ENCODE peak calls at places on chromosome 18, in seven cellular contexts. One of them, this sample, is unnamed.

GRCh38 chr18:49944681-49945080 is 131.3 kb upstream of the ACAA2 start:
- DNase-seq in heart left ventricle: no peak
- DNase-seq in PC-3: no peak
- DNase-seq in suprapubic skin: no peak
- DNase-seq in CD4-positive, alpha-beta T cell: no peak
- DNase-seq in HCT116: no peak
- DNase-seq in GM23338: peak; percentile 17
- DNase-seq in this sample: peak; percentile 27

GRCh38 chr18:66495844-66496243 is 108.0 kb downstream of the CDH19 start:
- DNase-seq in PC-3: peak; percentile 80
- DNase-seq in GM23338: peak; percentile 90
- DNase-seq in suprapubic skin: no peak
- DNase-seq in heart left ventricle: peak; percentile 37
- DNase-seq in HCT116: no peak
- DNase-seq in CD4-positive, alpha-beta T cell: no peak
- DNase-seq in this sample: peak; percentile 69

GRCh38 chr18:69787825-69788547 is 159.7 kb downstream of the CD226 start:
- DNase-seq in PC-3: peak; percentile 75
- DNase-seq in CD4-positive, alpha-beta T cell: no peak
- DNase-seq in HCT116: peak; percentile 37
- DNase-seq in GM23338: peak; percentile 4
- DNase-seq in heart left ventricle: no peak
- DNase-seq in suprapubic skin: no peak
- DNase-seq in this sample: no peak

GRCh38 chr18:39105095-39105494 is 1539.5 kb upstream of the CELF4 start:
- DNase-seq in PC-3: no peak
- DNase-seq in heart left ventricle: no peak
- DNase-seq in CD4-positive, alpha-beta T cell: no peak
- DNase-seq in HCT116: no peak
- DNase-seq in GM23338: no peak
- DNase-seq in suprapubic skin: no peak
- DNase-seq in this sample: no peak

GRCh38 chr18:11857177-11857887 is 6.1 kb downstream of the CHMP1B start:
- DNase-seq in CD4-positive, alpha-beta T cell: no peak
- DNase-seq in PC-3: peak; percentile 99
- DNase-seq in HCT116: peak; percentile 95
- DNase-seq in GM23338: peak; percentile 78
- DNase-seq in heart left ventricle: peak; percentile 90
- DNase-seq in suprapubic skin: no peak
- DNase-seq in this sample: no peak

GRCh38 chr18:24839991-24840390 is 379.6 kb downstream of the HRH4 start:
- DNase-seq in PC-3: no peak
- DNase-seq in GM23338: no peak
- DNase-seq in heart left ventricle: no peak
- DNase-seq in HCT116: no peak
- DNase-seq in suprapubic skin: no peak
- DNase-seq in CD4-positive, alpha-beta T cell: no peak
- DNase-seq in this sample: no peak

GRCh38 chr18:32920796-32921787 is 148.3 kb upstream of the KLHL14 start:
- DNase-seq in suprapubic skin: no peak
- DNase-seq in PC-3: peak; percentile 72
- DNase-seq in heart left ventricle: no peak
- DNase-seq in CD4-positive, alpha-beta T cell: no peak
- DNase-seq in GM23338: no peak
- DNase-seq in HCT116: no peak
- DNase-seq in this sample: no peak

GRCh38 chr18:67517224-67517765 is 775 bp upstream of the DSEL start:
- DNase-seq in heart left ventricle: peak; percentile 27
- DNase-seq in CD4-positive, alpha-beta T cell: no peak
- DNase-seq in PC-3: no peak
- DNase-seq in suprapubic skin: no peak
- DNase-seq in HCT116: no peak
- DNase-seq in GM23338: peak; percentile 19
- DNase-seq in this sample: no peak

GRCh38 chr18:49619792-49620191 is 57.9 kb downstream of the LIPG start:
- DNase-seq in PC-3: no peak
- DNase-seq in HCT116: no peak
- DNase-seq in GM23338: no peak
- DNase-seq in CD4-positive, alpha-beta T cell: no peak
- DNase-seq in heart left ventricle: no peak
- DNase-seq in suprapubic skin: no peak
- DNase-seq in this sample: no peak

GRCh38 chr18:45133246-45133645 is 452.6 kb downstream of the SETBP1 start:
- DNase-seq in GM23338: no peak
- DNase-seq in CD4-positive, alpha-beta T cell: no peak
- DNase-seq in HCT116: no peak
- DNase-seq in PC-3: no peak
- DNase-seq in heart left ventricle: no peak
- DNase-seq in suprapubic skin: no peak
- DNase-seq in this sample: no peak

GRCh38 chr18:45142868-45143267 is 462.2 kb downstream of the SETBP1 start:
- DNase-seq in HCT116: no peak
- DNase-seq in GM23338: no peak
- DNase-seq in suprapubic skin: no peak
- DNase-seq in heart left ventricle: no peak
- DNase-seq in PC-3: no peak
- DNase-seq in CD4-positive, alpha-beta T cell: no peak
- DNase-seq in this sample: no peak

GRCh38 chr18:45136381-45137088 is 455.8 kb downstream of the SETBP1 start:
- DNase-seq in suprapubic skin: no peak
- DNase-seq in PC-3: no peak
- DNase-seq in HCT116: no peak
- DNase-seq in heart left ventricle: no peak
- DNase-seq in CD4-positive, alpha-beta T cell: no peak
- DNase-seq in GM23338: no peak
- DNase-seq in this sample: no peak

GRCh38 chr18:45139478-45139877 is 458.8 kb downstream of the SETBP1 start:
- DNase-seq in CD4-positive, alpha-beta T cell: no peak
- DNase-seq in suprapubic skin: no peak
- DNase-seq in heart left ventricle: no peak
- DNase-seq in HCT116: no peak
- DNase-seq in PC-3: no peak
- DNase-seq in GM23338: no peak
- DNase-seq in this sample: no peak

GRCh38 chr18:45137089-45137423 is 456.4 kb downstream of the SETBP1 start:
- DNase-seq in GM23338: no peak
- DNase-seq in heart left ventricle: no peak
- DNase-seq in CD4-positive, alpha-beta T cell: no peak
- DNase-seq in HCT116: no peak
- DNase-seq in PC-3: no peak
- DNase-seq in suprapubic skin: no peak
- DNase-seq in this sample: no peak
- H3K27me3 ChIP-seq in GM23338: no peaks in the 10 kb centered on the region
- H3K27me3 ChIP-seq in heart left ventricle: no peaks in the 10 kb centered on the region
- H3K27me3 ChIP-seq in CD4-positive, alpha-beta T cell: no peaks in the 10 kb centered on the region
- H3K27me3 ChIP-seq in HCT116: no peaks in the 10 kb centered on the region
- H3K27me3 ChIP-seq in PC-3: no peaks in the 10 kb centered on the region
- H3K27me3 ChIP-seq in suprapubic skin: no peaks in the 10 kb centered on the region
- H3K27me3 ChIP-seq in this sample: no peaks in the 10 kb centered on the region

GRCh38 chr18:25921677-25922421 is 168.6 kb downstream of the SS18 start:
- DNase-seq in heart left ventricle: no peak
- DNase-seq in CD4-positive, alpha-beta T cell: peak; percentile 7
- DNase-seq in GM23338: peak; percentile 84
- DNase-seq in HCT116: peak; percentile 57
- DNase-seq in suprapubic skin: no peak
- DNase-seq in PC-3: peak; percentile 60
- DNase-seq in this sample: peak; percentile 35

DNA sequence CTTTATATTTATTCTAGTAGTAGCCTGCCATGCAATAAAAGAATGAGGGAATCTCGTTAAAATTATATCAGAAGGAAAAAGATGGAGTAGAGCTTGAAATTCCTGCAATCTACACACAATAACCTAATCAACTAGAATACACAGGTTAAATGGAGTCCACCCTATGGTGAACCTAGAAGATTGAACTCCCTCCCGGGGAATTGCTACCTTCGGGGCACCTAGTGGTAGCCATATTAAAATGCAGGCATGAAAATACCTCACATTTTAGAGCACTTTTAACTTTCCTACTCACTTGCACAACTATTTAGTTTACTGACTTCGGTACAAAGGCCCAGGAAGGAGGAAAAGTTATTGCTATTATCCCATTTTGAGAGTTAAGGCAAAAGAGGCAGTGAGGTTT is 174.5 kb downstream of the SS18 start:
- DNase-seq in PC-3: peak; percentile 5
- DNase-seq in GM23338: peak; percentile 41
- DNase-seq in CD4-positive, alpha-beta T cell: no peak
- DNase-seq in HCT116: no peak
- DNase-seq in suprapubic skin: no peak
- DNase-seq in heart left ventricle: no peak
- DNase-seq in this sample: no peak
- H3K27me3 ChIP-seq in PC-3: peaks cover 61% of the 10 kb centered on the region
- H3K27me3 ChIP-seq in GM23338: no peaks in the 10 kb centered on the region
- H3K27me3 ChIP-seq in CD4-positive, alpha-beta T cell: peaks cover 6% of the 10 kb centered on the region
- H3K27me3 ChIP-seq in HCT116: no peaks in the 10 kb centered on the region
- H3K27me3 ChIP-seq in suprapubic skin: peaks cover 5% of the 10 kb centered on the region
- H3K27me3 ChIP-seq in heart left ventricle: no peaks in the 10 kb centered on the region
- H3K27me3 ChIP-seq in this sample: no peaks in the 10 kb centered on the region

GRCh38 chr18:79960921-79961526 is 3.4 kb upstream of the HSBP1L1 start:
- DNase-seq in PC-3: no peak
- DNase-seq in CD4-positive, alpha-beta T cell: no peak
- DNase-seq in GM23338: no peak
- DNase-seq in heart left ventricle: no peak
- DNase-seq in suprapubic skin: no peak
- DNase-seq in HCT116: no peak
- DNase-seq in this sample: no peak
- H3K27me3 ChIP-seq in PC-3: no peaks in the 10 kb centered on the region
- H3K27me3 ChIP-seq in CD4-positive, alpha-beta T cell: no peaks in the 10 kb centered on the region
- H3K27me3 ChIP-seq in GM23338: peaks cover 91% of the 10 kb centered on the region
- H3K27me3 ChIP-seq in heart left ventricle: no peaks in the 10 kb centered on the region
- H3K27me3 ChIP-seq in suprapubic skin: no peaks in the 10 kb centered on the region
- H3K27me3 ChIP-seq in HCT116: no peaks in the 10 kb centered on the region
- H3K27me3 ChIP-seq in this sample: no peaks in the 10 kb centered on the region

GRCh38 chr18:5419601-5420000 is 124.1 kb upstream of the ZBTB14 start:
- DNase-seq in suprapubic skin: no peak
- DNase-seq in CD4-positive, alpha-beta T cell: no peak
- DNase-seq in heart left ventricle: no peak
- DNase-seq in GM23338: no peak
- DNase-seq in PC-3: no peak
- DNase-seq in HCT116: no peak
- DNase-seq in this sample: no peak

GRCh38 chr18:5420909-5421308 is 122.9 kb downstream of the EPB41L3 start:
- DNase-seq in suprapubic skin: no peak
- DNase-seq in PC-3: no peak
- DNase-seq in heart left ventricle: no peak
- DNase-seq in GM23338: no peak
- DNase-seq in CD4-positive, alpha-beta T cell: no peak
- DNase-seq in HCT116: no peak
- DNase-seq in this sample: no peak

GRCh38 chr18:5424903-5425302 is 118.9 kb downstream of the EPB41L3 start:
- DNase-seq in HCT116: no peak
- DNase-seq in CD4-positive, alpha-beta T cell: no peak
- DNase-seq in PC-3: peak; percentile 51
- DNase-seq in GM23338: peak; percentile 71
- DNase-seq in heart left ventricle: no peak
- DNase-seq in suprapubic skin: no peak
- DNase-seq in this sample: no peak

GRCh38 chr18:5421981-5422380 is 121.8 kb downstream of the EPB41L3 start:
- DNase-seq in PC-3: no peak
- DNase-seq in suprapubic skin: no peak
- DNase-seq in HCT116: no peak
- DNase-seq in heart left ventricle: no peak
- DNase-seq in GM23338: no peak
- DNase-seq in CD4-positive, alpha-beta T cell: no peak
- DNase-seq in this sample: no peak

DNA sequence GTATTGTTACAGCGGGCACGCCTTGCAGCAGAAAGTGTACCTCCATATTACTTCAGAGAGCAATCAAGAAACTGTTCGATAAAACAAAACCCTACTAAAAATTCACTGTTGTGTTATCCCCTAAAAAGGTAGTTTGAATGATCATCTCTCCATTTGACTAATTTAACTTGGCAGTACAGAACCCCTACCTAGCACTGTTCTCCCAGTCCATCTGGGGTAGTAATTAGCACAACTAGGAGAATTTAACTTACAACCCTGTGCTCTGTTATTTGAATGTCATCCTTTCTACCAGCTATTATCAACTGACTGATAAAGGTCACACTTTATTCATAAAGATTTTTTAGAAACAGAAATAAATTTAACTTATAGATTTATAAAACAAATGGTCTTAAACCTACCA is 121.2 kb downstream of the EPB41L3 start:
- DNase-seq in GM23338: no peak
- DNase-seq in PC-3: no peak
- DNase-seq in HCT116: no peak
- DNase-seq in CD4-positive, alpha-beta T cell: no peak
- DNase-seq in heart left ventricle: no peak
- DNase-seq in suprapubic skin: no peak
- DNase-seq in this sample: no peak
- H3K27me3 ChIP-seq in GM23338: no peaks in the 10 kb centered on the region
- H3K27me3 ChIP-seq in PC-3: peaks cover 5% of the 10 kb centered on the region
- H3K27me3 ChIP-seq in HCT116: no peaks in the 10 kb centered on the region
- H3K27me3 ChIP-seq in CD4-positive, alpha-beta T cell: no peaks in the 10 kb centered on the region
- H3K27me3 ChIP-seq in heart left ventricle: no peaks in the 10 kb centered on the region
- H3K27me3 ChIP-seq in suprapubic skin: no peaks in the 10 kb centered on the region
- H3K27me3 ChIP-seq in this sample: no peaks in the 10 kb centered on the region

GRCh38 chr18:62183578-62184195 is 3.2 kb downstream of the PIGN start:
- DNase-seq in CD4-positive, alpha-beta T cell: peak; percentile 14
- DNase-seq in HCT116: peak; percentile 55
- DNase-seq in PC-3: peak; percentile 83
- DNase-seq in heart left ventricle: no peak
- DNase-seq in GM23338: peak; percentile 71
- DNase-seq in suprapubic skin: no peak
- DNase-seq in this sample: peak; percentile 11
- H3K27me3 ChIP-seq in CD4-positive, alpha-beta T cell: no peaks in the 10 kb centered on the region
- H3K27me3 ChIP-seq in HCT116: no peaks in the 10 kb centered on the region
- H3K27me3 ChIP-seq in PC-3: no peaks in the 10 kb centered on the region
- H3K27me3 ChIP-seq in heart left ventricle: no peaks in the 10 kb centered on the region
- H3K27me3 ChIP-seq in GM23338: no peaks in the 10 kb centered on the region
- H3K27me3 ChIP-seq in suprapubic skin: no peaks in the 10 kb centered on the region
- H3K27me3 ChIP-seq in this sample: no peaks in the 10 kb centered on the region

GRCh38 chr18:34222025-34222395 is 2.7 kb downstream of the NOL4 start:
- DNase-seq in GM23338: peak; percentile 57
- DNase-seq in suprapubic skin: no peak
- DNase-seq in PC-3: no peak
- DNase-seq in heart left ventricle: no peak
- DNase-seq in HCT116: no peak
- DNase-seq in CD4-positive, alpha-beta T cell: no peak
- DNase-seq in this sample: peak; percentile 62
- H3K27me3 ChIP-seq in GM23338: peaks cover 53% of the 10 kb centered on the region
- H3K27me3 ChIP-seq in suprapubic skin: peaks cover 63% of the 10 kb centered on the region
- H3K27me3 ChIP-seq in PC-3: peaks cover 41% of the 10 kb centered on the region
- H3K27me3 ChIP-seq in heart left ventricle: peaks cover 21% of the 10 kb centered on the region
- H3K27me3 ChIP-seq in HCT116: no peaks in the 10 kb centered on the region
- H3K27me3 ChIP-seq in CD4-positive, alpha-beta T cell: peaks cover 41% of the 10 kb centered on the region
- H3K27me3 ChIP-seq in this sample: no peaks in the 10 kb centered on the region

GRCh38 chr18:75428490-75428889 is 987 bp upstream of the SMIM21 start:
- DNase-seq in GM23338: no peak
- DNase-seq in CD4-positive, alpha-beta T cell: no peak
- DNase-seq in PC-3: no peak
- DNase-seq in heart left ventricle: no peak
- DNase-seq in suprapubic skin: no peak
- DNase-seq in HCT116: no peak
- DNase-seq in this sample: no peak
- H3K27me3 ChIP-seq in GM23338: no peaks in the 10 kb centered on the region
- H3K27me3 ChIP-seq in CD4-positive, alpha-beta T cell: peaks cover 11% of the 10 kb centered on the region
- H3K27me3 ChIP-seq in PC-3: peaks cover 65% of the 10 kb centered on the region
- H3K27me3 ChIP-seq in heart left ventricle: no peaks in the 10 kb centered on the region
- H3K27me3 ChIP-seq in suprapubic skin: no peaks in the 10 kb centered on the region
- H3K27me3 ChIP-seq in HCT116: peaks cover 3% of the 10 kb centered on the region
- H3K27me3 ChIP-seq in this sample: no peaks in the 10 kb centered on the region